ENCODE peak calls at places on chromosomes 2 and 18, in nine cellular contexts. C, K, Y, N, A, P, H, L and X are unnamed samples.

GRCh38 chr2:216918088-216918680 is 58.3 kb upstream of the TNP1 start:
- DNase-seq in C (no peak), K (peak; percentile 13), Y (no peak), N (no peak), A (no peak), P (no peak), H (no peak), L (no peak), X (peak; percentile 10)

GRCh38 chr2:118013724-118014491 is at the start of gene CCDC93:
- DNase-seq in C (peak; percentile 98), K (peak; percentile 51), Y (peak; percentile 58), N (peak; percentile 92), A (peak; percentile 98), P (peak; percentile 76), H (peak; percentile 86), L (peak; percentile 50), X (peak; percentile 86)

GRCh38 chr2:16717477-16717876 is 51.8 kb upstream of the CYRIA start:
- DNase-seq in C (no peak), K (no peak), Y (no peak), N (no peak), A (no peak), P (no peak), H (no peak), L (no peak), X (no peak)

GRCh38 chr18:44846450-44846849 is 165.8 kb downstream of the SETBP1 start:
- DNase-seq in C (no peak), K (no peak), Y (no peak), N (no peak), A (no peak), P (no peak), H (no peak), L (no peak), X (no peak)

GRCh38 chr18:60693426-60693825 is 320.9 kb upstream of the MC4R start:
- DNase-seq in C (no peak), K (no peak), Y (no peak), N (no peak), A (no peak), P (no peak), H (no peak), L (no peak), X (no peak)

GRCh38 chr2:175206866-175207265 is 25.4 kb upstream of the ATP5MC3 start:
- DNase-seq in C (no peak), K (no peak), Y (no peak), N (no peak), A (no peak), P (no peak), H (no peak), L (no peak), X (no peak)

GRCh38 chr2:159108178-159108893 is 139.9 kb downstream of the TANC1 start:
- DNase-seq in C (no peak), K (no peak), Y (peak; percentile 48), N (peak; percentile 27), A (no peak), P (peak; percentile 63), H (no peak), L (no peak), X (no peak)

GRCh38 chr2:238426568-238427434 is at the start of gene ASB1:
- DNase-seq in C (peak; percentile 95), K (peak; percentile 48), Y (peak; percentile 72), N (peak; percentile 90), A (peak; percentile 96), P (peak; percentile 52), H (peak; percentile 87), L (peak; percentile 33), X (peak; percentile 75)

GRCh38 chr18:21897811-21898210 is 157.2 kb downstream of the MIB1 start:
- DNase-seq in C (no peak), K (peak; percentile 41), Y (no peak), N (peak; percentile 84), A (no peak), P (peak; percentile 22), H (no peak), L (no peak), X (peak; percentile 42)

DNA sequence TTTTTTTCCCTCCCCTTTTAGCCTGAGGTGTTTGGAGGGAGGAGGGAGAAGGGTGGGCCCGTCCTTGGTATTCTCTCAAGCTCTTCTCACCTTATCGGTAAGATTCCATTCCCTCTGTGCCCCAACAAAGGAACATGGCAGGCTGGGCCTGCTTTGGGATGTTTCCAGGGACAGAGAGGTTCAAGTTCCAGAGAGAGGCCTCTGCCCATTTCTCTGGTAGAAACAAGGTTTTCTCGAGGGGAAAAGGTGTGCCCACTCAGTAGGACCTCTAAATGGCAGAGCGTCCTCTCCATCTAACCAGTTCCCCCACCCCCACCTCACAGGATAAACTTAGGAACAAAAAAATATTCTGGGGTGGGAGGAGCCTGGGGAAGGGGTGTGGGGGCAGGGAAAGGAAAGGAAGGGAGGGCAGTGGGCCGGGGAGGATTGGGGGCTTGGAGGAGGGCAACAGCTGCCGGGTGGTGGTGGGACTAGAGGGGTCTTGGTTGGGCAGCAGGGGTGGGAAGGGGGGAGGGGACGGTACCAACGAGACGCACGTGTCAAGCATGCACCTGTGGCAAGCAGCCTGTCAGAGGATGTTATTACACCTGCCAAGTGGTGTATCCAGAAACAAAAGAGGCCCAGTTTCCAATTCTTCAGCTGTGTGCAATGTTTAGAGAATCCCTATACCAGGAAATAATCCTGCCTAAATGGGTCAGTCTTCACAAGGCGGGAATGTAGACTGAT is 2.1 kb downstream of the PCBP1 start:
- DNase-seq in C (no peak), K (no peak), Y (peak; percentile 44), N (peak; percentile 63), A (no peak), P (no peak), H (peak; percentile 69), L (no peak), X (no peak)
- TF ChIP-seq POLR2A in C (peak; percentile 44), K (peak; percentile 42), Y (no peak), N (no peak), A (no peak), P (peak; percentile 44), H (no peak), L (peak; percentile 74), X (no peak)

GRCh38 chr2:65358690-65359400 is 73.6 kb downstream of the SPRED2 start:
- DNase-seq in C (no peak), K (no peak), Y (no peak), N (no peak), A (no peak), P (no peak), H (no peak), L (no peak), X (no peak)
- H3K4me1 ChIP-seq in C (peaks cover 21% of the 10 kb centered on the region), K (peaks cover 43% of the 10 kb centered on the region), Y (peaks cover 5% of the 10 kb centered on the region), N (no peaks in the 10 kb centered on the region), A (peaks cover 37% of the 10 kb centered on the region), P (no peaks in the 10 kb centered on the region), H (no peaks in the 10 kb centered on the region), L (peaks cover 40% of the 10 kb centered on the region), X (peaks cover 52% of the 10 kb centered on the region)

GRCh38 chr2:178072383-178073301 is at the start of gene PDE11A:
- DNase-seq in C (peak; percentile 85), K (peak; percentile 75), Y (peak; percentile 78), N (peak; percentile 85), A (peak; percentile 81), P (peak; percentile 92), H (peak; percentile 88), L (no peak), X (peak; percentile 92)
- TF ChIP-seq POLR2AphosphoS5 in C (no peak), K (peak; percentile 75), Y (peak; percentile 30), N (no peak), A (peak; percentile 19), P (peak; percentile 70), H (peak; percentile 33), L (no peak), X (peak; percentile 77)

GRCh38 chr18:56593906-56594305 is 44.5 kb downstream of the TXNL1 start:
- DNase-seq in C (no peak), K (no peak), Y (no peak), N (no peak), A (no peak), P (no peak), H (no peak), L (no peak), X (no peak)
- TF ChIP-seq POLR2A in C (no peak), K (no peak), Y (no peak), N (no peak), A (no peak), P (no peak), H (no peak), L (no peak), X (no peak)

GRCh38 chr2:62447411-62447810 is 58.6 kb downstream of the TMEM17 start:
- DNase-seq in C (no peak), K (no peak), Y (no peak), N (no peak), A (no peak), P (no peak), H (no peak), L (no peak), X (no peak)

GRCh38 chr2:62446491-62446890 is 59.5 kb downstream of the TMEM17 start:
- DNase-seq in C (no peak), K (no peak), Y (no peak), N (no peak), A (no peak), P (no peak), H (no peak), L (no peak), X (no peak)

GRCh38 chr2:62455957-62456692 is 49.9 kb downstream of the TMEM17 start:
- DNase-seq in C (no peak), K (no peak), Y (no peak), N (no peak), A (no peak), P (no peak), H (no peak), L (no peak), X (no peak)

GRCh38 chr2:62452701-62453449 is 53.1 kb downstream of the TMEM17 start:
- DNase-seq in C (no peak), K (no peak), Y (no peak), N (no peak), A (no peak), P (no peak), H (no peak), L (no peak), X (no peak)

GRCh38 chr2:62450716-62451191 is 55.2 kb downstream of the TMEM17 start:
- DNase-seq in C (no peak), K (no peak), Y (peak; percentile 95), N (no peak), A (no peak), P (no peak), H (no peak), L (no peak), X (peak; percentile 68)
- H3K4me1 ChIP-seq in C (no peaks in the 10 kb centered on the region), K (peaks cover 4% of the 10 kb centered on the region), Y (no peaks in the 10 kb centered on the region), N (no peaks in the 10 kb centered on the region), A (no peaks in the 10 kb centered on the region), P (no peaks in the 10 kb centered on the region), H (peaks cover 12% of the 10 kb centered on the region), L (no peaks in the 10 kb centered on the region), X (peaks cover 6% of the 10 kb centered on the region)

GRCh38 chr2:234976479-234977227 is 24.8 kb downstream of the SH3BP4 start:
- DNase-seq in C (no peak), K (no peak), Y (no peak), N (no peak), A (no peak), P (no peak), H (no peak), L (no peak), X (no peak)

GRCh38 chr2:234978466-234979203 is 26.8 kb downstream of the SH3BP4 start:
- DNase-seq in C (no peak), K (no peak), Y (peak; percentile 69), N (no peak), A (no peak), P (peak; percentile 81), H (no peak), L (no peak), X (peak; percentile 54)

GRCh38 chr2:234979204-234980167 is 27.7 kb downstream of the SH3BP4 start:
- DNase-seq in C (no peak), K (no peak), Y (no peak), N (no peak), A (no peak), P (no peak), H (no peak), L (no peak), X (no peak)

GRCh38 chr2:234975611-234976010 is 23.8 kb downstream of the SH3BP4 start:
- DNase-seq in C (no peak), K (no peak), Y (no peak), N (no peak), A (no peak), P (no peak), H (no peak), L (no peak), X (no peak)

GRCh38 chr2:234977228-234977679 is 25.4 kb downstream of the SH3BP4 start:
- DNase-seq in C (no peak), K (no peak), Y (peak; percentile 57), N (no peak), A (no peak), P (no peak), H (no peak), L (no peak), X (no peak)
- TF ChIP-seq POLR2AphosphoS5 in C (no peak), K (no peak), Y (no peak), N (no peak), A (no peak), P (no peak), H (no peak), L (no peak), X (no peak)